ENCODE peak calls at places on chromosomes 16 and 17, in nine cellular contexts. Y, Z, S, T, U, G, V, N and X are unnamed samples.

GRCh38 chr17:21513012-21513570 is 136.9 kb downstream of the KCNJ12 start:
- DNase-seq in S (peak; percentile 83), Y (peak; percentile 84), G (peak; percentile 22), T (peak; percentile 75), Z (peak; percentile 68), V (peak; percentile 75), N (peak; percentile 95), U (peak; percentile 74), X (no peak)

GRCh38 chr17:36939059-36939943 is 2.0 kb downstream of the LHX1 start:
- DNase-seq in N (peak; percentile 77), Z (no peak), T (no peak), Y (no peak), G (no peak), V (no peak), U (no peak), S (no peak), X (no peak)

GRCh38 chr17:28368306-28368831 is 1.7 kb downstream of the VTN start:
- DNase-seq in U (no peak), G (no peak), T (no peak), Y (no peak), N (no peak), Z (no peak), V (no peak), S (no peak), X (no peak)

GRCh38 chr16:27127293-27127692 is 60.6 kb downstream of the C16orf82 start:
- DNase-seq in G (peak; percentile 36), Y (no peak), V (no peak), S (no peak), Z (no peak), U (no peak), T (no peak), N (no peak), X (no peak)

GRCh38 chr16:87739801-87740200 is 26.0 kb downstream of the KLHDC4 start:
- DNase-seq in N (no peak), S (no peak), Z (no peak), V (no peak), T (no peak), G (peak; percentile 63), U (no peak), Y (no peak), X (no peak)

GRCh38 chr17:81337449-81337848 is 42.3 kb upstream of the SLC38A10 start:
- DNase-seq in G (no peak), S (no peak), V (no peak), Z (no peak), U (peak; percentile 80), N (no peak), T (peak; percentile 87), Y (peak; percentile 65), X (no peak)

GRCh38 chr17:2954898-2955445 is 108.4 kb downstream of the OR1D5 start:
- DNase-seq in U (no peak), Y (no peak), G (peak; percentile 100), T (no peak), V (no peak), N (no peak), S (no peak), Z (peak; percentile 21), X (peak; percentile 98)

GRCh38 chr16:86862596-86862995 is 284.2 kb downstream of the FOXL1 start:
- DNase-seq in V (no peak), Z (no peak), S (no peak), N (no peak), G (no peak), U (no peak), T (peak; percentile 36), Y (no peak), X (no peak)

GRCh38 chr17:19016297-19016696 is 11.7 kb upstream of the FAM83G start:
- DNase-seq in S (no peak), Z (no peak), T (peak; percentile 10), V (no peak), G (peak; percentile 50), Y (no peak), U (no peak), N (no peak), X (no peak)

GRCh38 chr16:4089811-4090293 is 26.4 kb downstream of the ADCY9 start:
- DNase-seq in Y (no peak), Z (no peak), V (no peak), S (no peak), G (no peak), N (peak; percentile 70), T (no peak), U (peak; percentile 41), X (no peak)

GRCh38 chr17:81396722-81397313 is 1.6 kb downstream of the BAHCC1 start:
- DNase-seq in S (peak; percentile 41), U (no peak), V (peak; percentile 42), T (peak; percentile 67), G (no peak), Y (peak; percentile 76), N (no peak), Z (no peak), X (no peak)

GRCh38 chr16:4328580-4329353 is 12.9 kb downstream of the GLIS2 start:
- DNase-seq in S (no peak), G (no peak), V (no peak), N (no peak), Y (no peak), T (peak; percentile 53), Z (no peak), U (no peak), X (no peak)

GRCh38 chr16:56344518-56345405 is 80.6 kb downstream of the AMFR start:
- DNase-seq in G (peak; percentile 18), Y (no peak), S (no peak), U (no peak), N (no peak), Z (no peak), T (peak; percentile 57), V (no peak), X (no peak)

GRCh38 chr16:85557976-85558589 is 55.0 kb upstream of the GSE1 start:
- DNase-seq in S (no peak), N (no peak), U (peak; percentile 54), Y (no peak), T (no peak), G (peak; percentile 71), Z (peak; percentile 66), V (no peak), X (no peak)
- TF ChIP-seq CTCF in S (no peak), N (no peak), U (no peak), Y (no peak), T (no peak), G (no peak), Z (peak; percentile 18), V (peak; percentile 4), X (no peak)

GRCh38 chr17:7615265-7615747 is 609 bp upstream of the FXR2 start:
- DNase-seq in U (no peak), Y (no peak), G (no peak), Z (no peak), N (no peak), V (no peak), T (no peak), S (no peak), X (no peak)

GRCh38 chr17:7614422-7615264 is at the start of gene FXR2:
- DNase-seq in U (peak; percentile 100), Z (peak; percentile 99), N (peak; percentile 100), S (peak; percentile 100), T (peak; percentile 100), V (peak; percentile 100), G (peak; percentile 98), Y (peak; percentile 100), X (peak; percentile 93)

GRCh38 chr17:7611635-7612293 is 2.9 kb downstream of the FXR2 start:
- DNase-seq in U (no peak), Y (no peak), N (no peak), T (no peak), Z (no peak), G (no peak), V (no peak), S (no peak), X (no peak)

GRCh38 chr17:7612294-7612640 is 2.4 kb downstream of the FXR2 start:
- DNase-seq in V (no peak), N (no peak), S (no peak), Z (no peak), U (no peak), Y (no peak), G (no peak), T (no peak), X (no peak)

GRCh38 chr17:7613769-7614421 is 802 bp downstream of the FXR2 start:
- DNase-seq in V (no peak), S (no peak), G (peak; percentile 41), T (no peak), Y (no peak), U (no peak), Z (peak; percentile 11), N (no peak), X (no peak)
- TF ChIP-seq CTCF in V (no peak), S (no peak), G (peak; percentile 1), T (no peak), Y (no peak), U (no peak), Z (peak; percentile 9), N (no peak), X (peak; percentile 22)

GRCh38 chr17:33459078-33459940 is 166.2 kb upstream of the ASIC2 start:
- DNase-seq in G (no peak), N (no peak), T (no peak), Y (peak; percentile 31), S (no peak), Z (peak; percentile 56), U (no peak), V (no peak), X (peak; percentile 90)
- TF ChIP-seq CTCF in G (no peak), N (no peak), T (no peak), Y (no peak), S (no peak), Z (peak; percentile 35), U (no peak), V (no peak), X (peak; percentile 11)

DNA sequence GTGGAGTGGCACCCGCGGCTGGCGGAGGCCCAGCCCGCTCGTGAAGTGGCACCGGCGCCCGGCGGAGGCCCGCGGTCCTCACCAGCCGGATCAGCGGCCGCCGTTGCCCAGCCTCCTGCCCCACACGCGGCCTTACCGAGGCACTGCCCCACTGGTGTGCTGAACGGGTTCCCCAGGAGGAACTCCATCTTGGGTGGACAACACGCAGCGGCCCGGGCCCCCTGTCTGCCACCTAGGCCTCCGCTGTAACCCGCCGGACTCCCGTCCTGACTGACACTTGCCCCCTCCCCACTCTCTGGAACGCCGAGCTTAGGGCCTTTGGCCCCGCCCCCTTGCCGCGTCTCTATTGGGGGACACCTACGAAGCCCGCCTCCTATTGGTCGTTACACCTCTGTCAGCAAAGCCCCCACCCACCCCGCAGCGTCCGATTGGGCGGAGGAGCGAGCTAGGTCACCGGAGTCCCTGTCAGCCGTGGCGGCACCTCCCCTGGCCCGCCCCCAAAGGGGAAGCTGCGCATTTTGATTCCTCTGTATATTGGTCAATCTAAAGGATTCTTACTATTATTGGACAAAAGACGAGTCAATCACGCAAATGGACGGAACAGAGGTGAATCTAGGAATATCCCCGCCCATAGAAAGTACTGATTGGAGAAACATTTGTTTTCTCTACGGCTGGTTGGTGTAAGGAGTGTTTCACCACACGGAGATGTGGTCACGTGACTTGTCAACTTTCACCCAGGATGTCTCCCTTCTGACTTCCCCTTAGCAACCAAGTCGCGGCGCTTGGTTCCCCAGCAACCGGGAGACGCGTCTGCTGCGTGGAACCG is at the start of the genes DRC3 and TOM1L2:
- DNase-seq in S (peak; percentile 100), V (peak; percentile 99), U (peak; percentile 100), N (peak; percentile 100), Z (peak; percentile 100), Y (peak; percentile 100), G (peak; percentile 100), T (peak; percentile 100), X (peak; percentile 100)
- TF ChIP-seq CTCF in S (no peak), V (peak; percentile 11), U (no peak), N (no peak), Z (no peak), Y (no peak), G (no peak), T (no peak), X (no peak)

GRCh38 chr16:67100569-67101300 is 9.0 kb upstream of the PHAF1 start:
- DNase-seq in Z (peak; percentile 27), S (no peak), G (no peak), N (no peak), Y (no peak), U (no peak), V (no peak), T (no peak), X (no peak)
- TF ChIP-seq CTCF in Z (peak; percentile 27), S (peak; percentile 50), G (no peak), N (no peak), Y (no peak), U (peak; percentile 11), V (peak; percentile 37), T (no peak), X (peak; percentile 45)